ENCODE peak calls at places on chromosomes 13 and 19, in seven cellular contexts. C, I, D, L, X, J and S are unnamed samples.

GRCh38 chr19:8459520-8460260 is 14.9 kb downstream of the HNRNPM start:
- DNase-seq in I (peak; percentile 67), C (no peak), D (no peak), J (no peak), L (peak; percentile 70), X (no peak), S (no peak)

GRCh38 chr19:44142014-44142523 is 715 bp downstream of the ZNF234 start:
- DNase-seq in I (peak; percentile 16), C (no peak), L (peak; percentile 14), D (no peak), X (no peak), J (no peak), S (no peak)

GRCh38 chr13:101325423-101325822 is 90.9 kb downstream of the NALCN start:
- DNase-seq in L (no peak), I (no peak), C (no peak), D (no peak), X (no peak), J (no peak), S (no peak)

GRCh38 chr13:80379245-80379644 is 38.3 kb upstream of the SPRY2 start:
- DNase-seq in I (peak; percentile 9), C (no peak), X (no peak), J (no peak), L (no peak), D (no peak), S (no peak)

GRCh38 chr19:5351731-5352228 is 11.2 kb upstream of the PTPRS start:
- DNase-seq in X (no peak), L (no peak), D (no peak), I (no peak), J (no peak), C (no peak), S (no peak)

GRCh38 chr13:98155475-98156111 is 12.7 kb downstream of the FARP1 start:
- DNase-seq in L (no peak), X (no peak), J (no peak), C (no peak), I (peak; percentile 41), D (no peak), S (no peak)

GRCh38 chr19:53958168-53958571 is 4.6 kb upstream of the CACNG8 start:
- DNase-seq in X (no peak), D (no peak), J (no peak), C (no peak), L (no peak), I (no peak), S (no peak)

GRCh38 chr19:56595548-56595899 is 422 bp downstream of the ZNF71 start:
- DNase-seq in I (no peak), L (no peak), X (no peak), D (no peak), J (no peak), C (no peak), S (no peak)

GRCh38 chr19:47096721-47097120 is 16.9 kb downstream of the ZC3H4 start:
- DNase-seq in X (no peak), C (no peak), I (peak; percentile 45), L (no peak), J (no peak), D (peak; percentile 77), S (no peak)

GRCh38 chr19:31693131-31693700 is 344.0 kb upstream of the TSHZ3 start:
- DNase-seq in C (no peak), I (no peak), L (no peak), J (no peak), D (no peak), X (no peak), S (no peak)

GRCh38 chr19:46660008-46660517 is 919 bp downstream of the DACT3 start:
- DNase-seq in C (no peak), D (no peak), J (no peak), I (no peak), X (no peak), L (peak; percentile 53), S (no peak)

GRCh38 chr19:52734340-52734892 is 428 bp downstream of the ZNF611 start:
- DNase-seq in D (peak; percentile 65), J (no peak), X (peak; percentile 19), L (peak; percentile 24), I (no peak), C (no peak), S (no peak)

GRCh38 chr19:52190679-52191293 is 934 bp downstream of the PPP2R1A start:
- DNase-seq in J (no peak), X (peak; percentile 12), L (peak; percentile 7), C (no peak), I (peak; percentile 60), D (peak; percentile 74), S (no peak)

GRCh38 chr13:36345438-36346221 is 564 bp downstream of the SPART start:
- DNase-seq in I (peak; percentile 22), X (peak; percentile 35), D (peak; percentile 68), C (peak; percentile 27), L (peak; percentile 63), J (peak; percentile 25), S (peak; percentile 87)

GRCh38 chr13:44652223-44652622 is 76.1 kb upstream of the TSC22D1 start:
- DNase-seq in L (no peak), X (no peak), I (no peak), C (no peak), J (no peak), D (no peak), S (no peak)

GRCh38 chr19:41793414-41793727 is 3.0 kb upstream of the CEACAM3 start:
- DNase-seq in L (no peak), D (no peak), I (no peak), X (no peak), J (no peak), C (no peak), S (no peak)

GRCh38 chr19:32224371-32225244 is 120.8 kb upstream of the ZNF507 start:
- DNase-seq in J (no peak), L (peak; percentile 90), X (peak; percentile 69), D (peak; percentile 78), C (peak; percentile 63), I (peak; percentile 28), S (no peak)

GRCh38 chr19:14383556-14383897 is 2.3 kb downstream of the ADGRE5 start:
- DNase-seq in X (no peak), D (no peak), J (no peak), L (peak; percentile 52), I (no peak), C (no peak), S (no peak)

GRCh38 chr13:101942038-101942437 is 459.8 kb downstream of the FGF14 start:
- DNase-seq in J (no peak), D (no peak), I (peak; percentile 47), X (no peak), C (no peak), L (no peak), S (no peak)

GRCh38 chr19:29663861-29664752 is 1.2 kb upstream of the PLEKHF1 start:
- DNase-seq in J (no peak), C (no peak), D (no peak), I (peak; percentile 73), L (no peak), X (no peak), S (peak; percentile 73)

GRCh38 chr13:114132419-114133121 is at the start of gene RASA3:
- DNase-seq in D (peak; percentile 87), X (peak; percentile 83), L (peak; percentile 96), C (peak; percentile 64), J (peak; percentile 59), I (peak; percentile 65), S (peak; percentile 88)

GRCh38 chr19:7992575-7992974 is 12.9 kb downstream of the ELAVL1 start:
- DNase-seq in I (no peak), X (no peak), C (no peak), D (no peak), J (no peak), L (no peak), S (no peak)

GRCh38 chr19:14352526-14352925 is 28.7 kb upstream of the ADGRE5 start:
- DNase-seq in J (no peak), I (no peak), D (no peak), L (no peak), X (no peak), C (no peak), S (no peak)

GRCh38 chr19:3852614-3853254 is 16.1 kb downstream of the ZFR2 start:
- DNase-seq in X (no peak), C (no peak), J (no peak), I (peak; percentile 78), D (no peak), L (peak; percentile 83), S (no peak)